ENCODE peak calls at places on chromosomes 13 and 19, in nine cellular contexts. One of them, this sample, is unnamed.

GRCh38 chr19:23440207-23440606 is 44.9 kb upstream of the ZNF91 start:
- DNase-seq in MCF 10A: no peak
- DNase-seq in EL: no peak
- DNase-seq in SW 1271: no peak
- DNase-seq in GM13977: no peak
- DNase-seq in iPS-NIHi11: peak
- DNase-seq in tibial nerve: no peak
- DNase-seq in GM23248: peak
- DNase-seq in pons: no peak
- DNase-seq in this sample: peak

GRCh38 chr13:96769874-96770273 is 224.4 kb downstream of the OXGR1 start:
- DNase-seq in MCF 10A: no peak
- DNase-seq in EL: no peak
- DNase-seq in SW 1271: no peak
- DNase-seq in GM13977: no peak
- DNase-seq in iPS-NIHi11: no peak
- DNase-seq in tibial nerve: no peak
- DNase-seq in GM23248: no peak
- DNase-seq in pons: no peak
- DNase-seq in this sample: no peak

GRCh38 chr13:34867590-34867989 is 74.5 kb upstream of the NBEA start:
- DNase-seq in MCF 10A: peak
- DNase-seq in EL: peak
- DNase-seq in SW 1271: no peak
- DNase-seq in GM13977: no peak
- DNase-seq in iPS-NIHi11: no peak
- DNase-seq in tibial nerve: no peak
- DNase-seq in GM23248: peak
- DNase-seq in pons: no peak
- DNase-seq in this sample: no peak

GRCh38 chr19:55483681-55484361 is 1.2 kb upstream of the NAT14 start:
- DNase-seq in MCF 10A: no peak
- DNase-seq in EL: no peak
- DNase-seq in SW 1271: no peak
- DNase-seq in GM13977: no peak
- DNase-seq in iPS-NIHi11: peak
- DNase-seq in tibial nerve: no peak
- DNase-seq in GM23248: no peak
- DNase-seq in pons: no peak
- DNase-seq in this sample: no peak

GRCh38 chr19:30434797-30435594 is 62.8 kb downstream of the ZNF536 start:
- DNase-seq in MCF 10A: no peak
- DNase-seq in EL: no peak
- DNase-seq in SW 1271: no peak
- DNase-seq in GM13977: no peak
- DNase-seq in iPS-NIHi11: no peak
- DNase-seq in tibial nerve: no peak
- DNase-seq in GM23248: no peak
- DNase-seq in pons: no peak
- DNase-seq in this sample: no peak

GRCh38 chr19:17340302-17340870 is 3.0 kb downstream of the GTPBP3 start:
- DNase-seq in MCF 10A: peak
- DNase-seq in EL: no peak
- DNase-seq in SW 1271: peak
- DNase-seq in GM13977: no peak
- DNase-seq in iPS-NIHi11: peak
- DNase-seq in tibial nerve: no peak
- DNase-seq in GM23248: no peak
- DNase-seq in pons: no peak
- DNase-seq in this sample: peak

GRCh38 chr19:49057636-49058234 is at the start of gene CGB7:
- DNase-seq in MCF 10A: peak
- DNase-seq in EL: peak
- DNase-seq in SW 1271: peak
- DNase-seq in GM13977: no peak
- DNase-seq in iPS-NIHi11: peak
- DNase-seq in tibial nerve: peak
- DNase-seq in GM23248: peak
- DNase-seq in pons: no peak
- DNase-seq in this sample: peak

GRCh38 chr19:13289295-13289694 is 139.1 kb downstream of the IER2 start:
- DNase-seq in MCF 10A: no peak
- DNase-seq in EL: no peak
- DNase-seq in SW 1271: no peak
- DNase-seq in GM13977: no peak
- DNase-seq in iPS-NIHi11: no peak
- DNase-seq in tibial nerve: no peak
- DNase-seq in GM23248: no peak
- DNase-seq in pons: no peak
- DNase-seq in this sample: no peak

GRCh38 chr19:48325265-48325910 is at the start of gene EMP3:
- DNase-seq in MCF 10A: peak
- DNase-seq in EL: peak
- DNase-seq in SW 1271: peak
- DNase-seq in GM13977: peak
- DNase-seq in iPS-NIHi11: peak
- DNase-seq in tibial nerve: peak
- DNase-seq in GM23248: peak
- DNase-seq in pons: no peak
- DNase-seq in this sample: peak

GRCh38 chr13:97944396-97945029 is 9.0 kb upstream of the IPO5 start:
- DNase-seq in MCF 10A: peak
- DNase-seq in EL: peak
- DNase-seq in SW 1271: no peak
- DNase-seq in GM13977: no peak
- DNase-seq in iPS-NIHi11: no peak
- DNase-seq in tibial nerve: no peak
- DNase-seq in GM23248: peak
- DNase-seq in pons: no peak
- DNase-seq in this sample: no peak

GRCh38 chr13:105030851-105031250 is 1504.6 kb downstream of the EFNB2 start:
- DNase-seq in MCF 10A: no peak
- DNase-seq in EL: no peak
- DNase-seq in SW 1271: no peak
- DNase-seq in GM13977: no peak
- DNase-seq in iPS-NIHi11: no peak
- DNase-seq in tibial nerve: no peak
- DNase-seq in GM23248: no peak
- DNase-seq in pons: no peak
- DNase-seq in this sample: no peak

GRCh38 chr13:71156550-71156949 is 710.5 kb downstream of the DACH1 start:
- DNase-seq in MCF 10A: no peak
- DNase-seq in EL: no peak
- DNase-seq in SW 1271: no peak
- DNase-seq in GM13977: no peak
- DNase-seq in iPS-NIHi11: no peak
- DNase-seq in tibial nerve: no peak
- DNase-seq in GM23248: no peak
- DNase-seq in pons: no peak
- DNase-seq in this sample: no peak

GRCh38 chr19:2791876-2792275 is 6.6 kb downstream of the THOP1 start:
- DNase-seq in MCF 10A: no peak
- DNase-seq in EL: no peak
- DNase-seq in SW 1271: no peak
- DNase-seq in GM13977: no peak
- DNase-seq in iPS-NIHi11: no peak
- DNase-seq in tibial nerve: no peak
- DNase-seq in GM23248: no peak
- DNase-seq in pons: no peak
- DNase-seq in this sample: no peak

GRCh38 chr13:32796754-32797153 is 210.5 kb downstream of the PDS5B start:
- DNase-seq in MCF 10A: no peak
- DNase-seq in EL: no peak
- DNase-seq in SW 1271: no peak
- DNase-seq in GM13977: no peak
- DNase-seq in iPS-NIHi11: peak
- DNase-seq in tibial nerve: no peak
- DNase-seq in GM23248: no peak
- DNase-seq in pons: no peak
- DNase-seq in this sample: no peak

GRCh38 chr19:32178401-32178800 is 167.0 kb upstream of the ZNF507 start:
- DNase-seq in MCF 10A: no peak
- DNase-seq in EL: no peak
- DNase-seq in SW 1271: no peak
- DNase-seq in GM13977: no peak
- DNase-seq in iPS-NIHi11: no peak
- DNase-seq in tibial nerve: no peak
- DNase-seq in GM23248: no peak
- DNase-seq in pons: no peak
- DNase-seq in this sample: no peak

GRCh38 chr19:40529093-40529954 is 47.3 kb upstream of the SHKBP1 start:
- DNase-seq in MCF 10A: peak
- DNase-seq in EL: peak
- DNase-seq in SW 1271: peak
- DNase-seq in GM13977: peak
- DNase-seq in iPS-NIHi11: peak
- DNase-seq in tibial nerve: peak
- DNase-seq in GM23248: peak
- DNase-seq in pons: peak
- DNase-seq in this sample: peak

GRCh38 chr19:51296331-51297093 is 14.9 kb upstream of the IGLON5 start:
- DNase-seq in MCF 10A: no peak
- DNase-seq in EL: no peak
- DNase-seq in SW 1271: no peak
- DNase-seq in GM13977: no peak
- DNase-seq in iPS-NIHi11: peak
- DNase-seq in tibial nerve: no peak
- DNase-seq in GM23248: no peak
- DNase-seq in pons: no peak
- DNase-seq in this sample: peak

GRCh38 chr13:49536144-49536873 is 40.6 kb downstream of the PHF11 start:
- DNase-seq in MCF 10A: no peak
- DNase-seq in EL: no peak
- DNase-seq in SW 1271: no peak
- DNase-seq in GM13977: no peak
- DNase-seq in iPS-NIHi11: no peak
- DNase-seq in tibial nerve: no peak
- DNase-seq in GM23248: no peak
- DNase-seq in pons: peak
- DNase-seq in this sample: no peak